ENCODE peak calls at places on chromosomes 2 and 18, in nine cellular contexts. One of them, this sample, is unnamed.
A peak's percentile ranks its signal among the peaks of the same experiment; 100 is the strongest.

GRCh38 chr2:69057660-69058059 is 44.7 kb downstream of the ANTXR1 start:
- DNase-seq in caudate nucleus: no peak
- DNase-seq in lung: no peak
- DNase-seq in HCT116: no peak
- DNase-seq in RWPE1: no peak
- DNase-seq in tibial nerve: no peak
- DNase-seq in endodermal cell: no peak
- DNase-seq in CD4-positive, alpha-beta T cell: no peak
- DNase-seq in cardiac muscle cell: no peak
- DNase-seq in this sample: no peak

GRCh38 chr2:215626812-215627281 is 191.0 kb upstream of the FN1 start:
- DNase-seq in caudate nucleus: no peak
- DNase-seq in lung: no peak
- DNase-seq in HCT116: no peak
- DNase-seq in RWPE1: no peak
- DNase-seq in tibial nerve: no peak
- DNase-seq in endodermal cell: no peak
- DNase-seq in CD4-positive, alpha-beta T cell: no peak
- DNase-seq in cardiac muscle cell: no peak
- DNase-seq in this sample: no peak

GRCh38 chr2:138187221-138187620 is 222.9 kb downstream of the HNMT start:
- DNase-seq in caudate nucleus: no peak
- DNase-seq in lung: no peak
- DNase-seq in HCT116: no peak
- DNase-seq in RWPE1: no peak
- DNase-seq in tibial nerve: no peak
- DNase-seq in endodermal cell: no peak
- DNase-seq in CD4-positive, alpha-beta T cell: no peak
- DNase-seq in cardiac muscle cell: no peak
- DNase-seq in this sample: no peak

GRCh38 chr2:125658583-125658982 is 997.4 kb upstream of the GYPC start:
- DNase-seq in caudate nucleus: no peak
- DNase-seq in lung: no peak
- DNase-seq in HCT116: no peak
- DNase-seq in RWPE1: no peak
- DNase-seq in tibial nerve: no peak
- DNase-seq in endodermal cell: no peak
- DNase-seq in CD4-positive, alpha-beta T cell: no peak
- DNase-seq in cardiac muscle cell: no peak
- DNase-seq in this sample: no peak

GRCh38 chr2:53880756-53881155 is 21.0 kb upstream of the GPR75 start:
- DNase-seq in caudate nucleus: no peak
- DNase-seq in lung: no peak
- DNase-seq in HCT116: no peak
- DNase-seq in RWPE1: peak; percentile 34
- DNase-seq in tibial nerve: no peak
- DNase-seq in endodermal cell: no peak
- DNase-seq in CD4-positive, alpha-beta T cell: no peak
- DNase-seq in cardiac muscle cell: no peak
- DNase-seq in this sample: no peak

GRCh38 chr2:14910659-14911058 is 278.1 kb downstream of the LRATD1 start:
- DNase-seq in caudate nucleus: no peak
- DNase-seq in lung: no peak
- DNase-seq in HCT116: no peak
- DNase-seq in RWPE1: no peak
- DNase-seq in tibial nerve: no peak
- DNase-seq in endodermal cell: no peak
- DNase-seq in CD4-positive, alpha-beta T cell: no peak
- DNase-seq in cardiac muscle cell: no peak
- DNase-seq in this sample: no peak

GRCh38 chr18:48975221-48975816 is 24.6 kb upstream of the SMAD7 start:
- DNase-seq in caudate nucleus: peak; percentile 28
- DNase-seq in lung: no peak
- DNase-seq in HCT116: no peak
- DNase-seq in RWPE1: no peak
- DNase-seq in tibial nerve: no peak
- DNase-seq in endodermal cell: no peak
- DNase-seq in CD4-positive, alpha-beta T cell: no peak
- DNase-seq in cardiac muscle cell: peak; percentile 39
- DNase-seq in this sample: no peak

GRCh38 chr2:55047677-55048299 is 2.5 kb downstream of the RTN4 start:
- DNase-seq in caudate nucleus: no peak
- DNase-seq in lung: no peak
- DNase-seq in HCT116: no peak
- DNase-seq in RWPE1: peak; percentile 37
- DNase-seq in tibial nerve: no peak
- DNase-seq in endodermal cell: no peak
- DNase-seq in CD4-positive, alpha-beta T cell: no peak
- DNase-seq in cardiac muscle cell: no peak
- DNase-seq in this sample: peak; percentile 48

GRCh38 chr2:203623104-203623503 is 83.3 kb upstream of the CD28 start:
- DNase-seq in caudate nucleus: no peak
- DNase-seq in lung: no peak
- DNase-seq in HCT116: no peak
- DNase-seq in RWPE1: peak; percentile 70
- DNase-seq in tibial nerve: no peak
- DNase-seq in endodermal cell: no peak
- DNase-seq in CD4-positive, alpha-beta T cell: no peak
- DNase-seq in cardiac muscle cell: no peak
- DNase-seq in this sample: peak; percentile 85

GRCh38 chr18:49994410-49994809 is 181.1 kb upstream of the ACAA2 start:
- DNase-seq in caudate nucleus: no peak
- DNase-seq in lung: no peak
- DNase-seq in HCT116: no peak
- DNase-seq in RWPE1: no peak
- DNase-seq in tibial nerve: no peak
- DNase-seq in endodermal cell: no peak
- DNase-seq in CD4-positive, alpha-beta T cell: no peak
- DNase-seq in cardiac muscle cell: no peak
- DNase-seq in this sample: no peak

GRCh38 chr18:8889479-8889878 is 184.1 kb downstream of the MTCL1 start:
- DNase-seq in caudate nucleus: no peak
- DNase-seq in lung: no peak
- DNase-seq in HCT116: no peak
- DNase-seq in RWPE1: no peak
- DNase-seq in tibial nerve: no peak
- DNase-seq in endodermal cell: no peak
- DNase-seq in CD4-positive, alpha-beta T cell: no peak
- DNase-seq in cardiac muscle cell: no peak
- DNase-seq in this sample: no peak

GRCh38 chr2:109260886-109261700 is 132.1 kb downstream of the SH3RF3 start:
- DNase-seq in caudate nucleus: no peak
- DNase-seq in lung: no peak
- DNase-seq in HCT116: no peak
- DNase-seq in RWPE1: no peak
- DNase-seq in tibial nerve: no peak
- DNase-seq in endodermal cell: peak; percentile 80
- DNase-seq in CD4-positive, alpha-beta T cell: no peak
- DNase-seq in cardiac muscle cell: peak; percentile 20
- DNase-seq in this sample: no peak

GRCh38 chr2:215377283-215377682 is 58.6 kb downstream of the FN1 start:
- DNase-seq in caudate nucleus: no peak
- DNase-seq in lung: no peak
- DNase-seq in HCT116: no peak
- DNase-seq in RWPE1: no peak
- DNase-seq in tibial nerve: no peak
- DNase-seq in endodermal cell: no peak
- DNase-seq in CD4-positive, alpha-beta T cell: no peak
- DNase-seq in cardiac muscle cell: no peak
- DNase-seq in this sample: no peak

GRCh38 chr2:12501469-12502147 is 215.1 kb upstream of the TRIB2 start:
- DNase-seq in caudate nucleus: no peak
- DNase-seq in lung: no peak
- DNase-seq in HCT116: no peak
- DNase-seq in RWPE1: no peak
- DNase-seq in tibial nerve: peak; percentile 15
- DNase-seq in endodermal cell: no peak
- DNase-seq in CD4-positive, alpha-beta T cell: peak; percentile 62
- DNase-seq in cardiac muscle cell: no peak
- DNase-seq in this sample: no peak

GRCh38 chr2:12506846-12507245 is 209.9 kb upstream of the TRIB2 start:
- DNase-seq in caudate nucleus: no peak
- DNase-seq in lung: no peak
- DNase-seq in HCT116: no peak
- DNase-seq in RWPE1: no peak
- DNase-seq in tibial nerve: no peak
- DNase-seq in endodermal cell: no peak
- DNase-seq in CD4-positive, alpha-beta T cell: no peak
- DNase-seq in cardiac muscle cell: no peak
- DNase-seq in this sample: no peak

GRCh38 chr2:12502759-12503158 is 214.0 kb upstream of the TRIB2 start:
- DNase-seq in caudate nucleus: no peak
- DNase-seq in lung: no peak
- DNase-seq in HCT116: no peak
- DNase-seq in RWPE1: no peak
- DNase-seq in tibial nerve: no peak
- DNase-seq in endodermal cell: no peak
- DNase-seq in CD4-positive, alpha-beta T cell: peak; percentile 11
- DNase-seq in cardiac muscle cell: no peak
- DNase-seq in this sample: no peak

GRCh38 chr2:12507295-12507694 is 209.4 kb upstream of the TRIB2 start:
- DNase-seq in caudate nucleus: no peak
- DNase-seq in lung: no peak
- DNase-seq in HCT116: no peak
- DNase-seq in RWPE1: peak; percentile 90
- DNase-seq in tibial nerve: no peak
- DNase-seq in endodermal cell: no peak
- DNase-seq in CD4-positive, alpha-beta T cell: peak; percentile 51
- DNase-seq in cardiac muscle cell: no peak
- DNase-seq in this sample: peak; percentile 99

GRCh38 chr2:12504443-12504842 is 212.3 kb upstream of the TRIB2 start:
- DNase-seq in caudate nucleus: no peak
- DNase-seq in lung: no peak
- DNase-seq in HCT116: no peak
- DNase-seq in RWPE1: no peak
- DNase-seq in tibial nerve: no peak
- DNase-seq in endodermal cell: no peak
- DNase-seq in CD4-positive, alpha-beta T cell: no peak
- DNase-seq in cardiac muscle cell: no peak
- DNase-seq in this sample: no peak
- H3K27ac ChIP-seq in caudate nucleus: no peak overlapping the region
- H3K27ac ChIP-seq in lung: no peak overlapping the region
- H3K27ac ChIP-seq in HCT116: no peak overlapping the region
- H3K27ac ChIP-seq in RWPE1: no peak overlapping the region
- H3K27ac ChIP-seq in tibial nerve: no peak overlapping the region
- H3K27ac ChIP-seq in endodermal cell: no peak overlapping the region
- H3K27ac ChIP-seq in CD4-positive, alpha-beta T cell: peak overlapping the region; percentile 22
- H3K27ac ChIP-seq in cardiac muscle cell: no peak overlapping the region
- H3K27ac ChIP-seq in this sample: no peak overlapping the region

GRCh38 chr18:30409120-30409519 is 633.4 kb downstream of the DSC3 start:
- DNase-seq in caudate nucleus: no peak
- DNase-seq in lung: no peak
- DNase-seq in HCT116: no peak
- DNase-seq in RWPE1: no peak
- DNase-seq in tibial nerve: no peak
- DNase-seq in endodermal cell: no peak
- DNase-seq in CD4-positive, alpha-beta T cell: no peak
- DNase-seq in cardiac muscle cell: no peak
- DNase-seq in this sample: no peak
- H3K27ac ChIP-seq in caudate nucleus: no peak overlapping the region
- H3K27ac ChIP-seq in lung: no peak overlapping the region
- H3K27ac ChIP-seq in HCT116: no peak overlapping the region
- H3K27ac ChIP-seq in RWPE1: no peak overlapping the region
- H3K27ac ChIP-seq in tibial nerve: no peak overlapping the region
- H3K27ac ChIP-seq in endodermal cell: no peak overlapping the region
- H3K27ac ChIP-seq in CD4-positive, alpha-beta T cell: no peak overlapping the region
- H3K27ac ChIP-seq in cardiac muscle cell: no peak overlapping the region
- H3K27ac ChIP-seq in this sample: no peak overlapping the region

DNA sequence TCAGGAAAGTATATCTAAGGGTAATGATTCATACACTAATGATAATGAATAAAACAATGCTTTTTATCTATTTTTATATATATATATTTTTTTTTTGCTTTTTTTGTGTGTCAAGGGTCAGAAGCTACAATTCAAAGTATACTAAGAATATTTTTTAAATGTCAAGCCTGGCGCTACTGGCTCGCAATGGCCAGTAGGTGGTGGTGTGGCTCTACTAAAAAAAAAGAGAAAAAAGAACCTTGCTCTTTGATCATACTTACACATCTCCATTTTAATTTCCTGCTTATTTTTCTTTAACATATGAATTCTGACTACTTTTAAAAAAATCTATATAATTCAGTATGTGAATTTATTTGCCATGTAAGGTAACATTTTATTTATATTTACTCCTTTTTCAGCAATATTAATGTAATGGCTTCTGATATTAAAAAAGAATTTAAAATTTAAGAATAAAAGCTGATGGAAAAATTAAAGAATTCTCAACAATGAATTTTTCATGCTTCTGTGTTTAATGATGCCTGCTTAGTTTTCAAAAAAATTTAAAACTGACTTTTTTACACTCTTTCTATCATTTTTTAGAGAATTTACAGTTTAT is 232.9 kb downstream of the GULP1 start:
- DNase-seq in caudate nucleus: no peak
- DNase-seq in lung: no peak
- DNase-seq in HCT116: peak; percentile 22
- DNase-seq in RWPE1: peak; percentile 15
- DNase-seq in tibial nerve: peak; percentile 46
- DNase-seq in endodermal cell: no peak
- DNase-seq in CD4-positive, alpha-beta T cell: peak; percentile 1
- DNase-seq in cardiac muscle cell: peak; percentile 55
- DNase-seq in this sample: peak; percentile 18
- H3K27ac ChIP-seq in caudate nucleus: no peak overlapping the region
- H3K27ac ChIP-seq in lung: no peak overlapping the region
- H3K27ac ChIP-seq in HCT116: no peak overlapping the region
- H3K27ac ChIP-seq in RWPE1: no peak overlapping the region
- H3K27ac ChIP-seq in tibial nerve: peak overlapping the region; percentile 32
- H3K27ac ChIP-seq in endodermal cell: no peak overlapping the region
- H3K27ac ChIP-seq in CD4-positive, alpha-beta T cell: no peak overlapping the region
- H3K27ac ChIP-seq in cardiac muscle cell: no peak overlapping the region
- H3K27ac ChIP-seq in this sample: no peak overlapping the region

GRCh38 chr2:197296861-197297260 is 13.7 kb downstream of the ANKRD44 start:
- DNase-seq in caudate nucleus: no peak
- DNase-seq in lung: no peak
- DNase-seq in HCT116: no peak
- DNase-seq in RWPE1: no peak
- DNase-seq in tibial nerve: no peak
- DNase-seq in endodermal cell: no peak
- DNase-seq in CD4-positive, alpha-beta T cell: no peak
- DNase-seq in cardiac muscle cell: no peak
- DNase-seq in this sample: no peak

GRCh38 chr2:197297772-197298318 is 12.7 kb downstream of the ANKRD44 start:
- DNase-seq in caudate nucleus: no peak
- DNase-seq in lung: no peak
- DNase-seq in HCT116: no peak
- DNase-seq in RWPE1: no peak
- DNase-seq in tibial nerve: no peak
- DNase-seq in endodermal cell: no peak
- DNase-seq in CD4-positive, alpha-beta T cell: no peak
- DNase-seq in cardiac muscle cell: no peak
- DNase-seq in this sample: no peak

GRCh38 chr2:197300139-197300538 is 10.4 kb downstream of the ANKRD44 start:
- DNase-seq in caudate nucleus: no peak
- DNase-seq in lung: no peak
- DNase-seq in HCT116: no peak
- DNase-seq in RWPE1: peak; percentile 21
- DNase-seq in tibial nerve: no peak
- DNase-seq in endodermal cell: no peak
- DNase-seq in CD4-positive, alpha-beta T cell: no peak
- DNase-seq in cardiac muscle cell: no peak
- DNase-seq in this sample: peak; percentile 26

GRCh38 chr2:197298609-197299008 is 12.0 kb downstream of the ANKRD44 start:
- DNase-seq in caudate nucleus: no peak
- DNase-seq in lung: no peak
- DNase-seq in HCT116: no peak
- DNase-seq in RWPE1: no peak
- DNase-seq in tibial nerve: no peak
- DNase-seq in endodermal cell: no peak
- DNase-seq in CD4-positive, alpha-beta T cell: no peak
- DNase-seq in cardiac muscle cell: no peak
- DNase-seq in this sample: no peak

GRCh38 chr2:197297262-197297661 is 13.3 kb downstream of the ANKRD44 start:
- DNase-seq in caudate nucleus: no peak
- DNase-seq in lung: no peak
- DNase-seq in HCT116: no peak
- DNase-seq in RWPE1: no peak
- DNase-seq in tibial nerve: no peak
- DNase-seq in endodermal cell: no peak
- DNase-seq in CD4-positive, alpha-beta T cell: no peak
- DNase-seq in cardiac muscle cell: no peak
- DNase-seq in this sample: no peak
- H3K27ac ChIP-seq in caudate nucleus: no peak overlapping the region
- H3K27ac ChIP-seq in lung: no peak overlapping the region
- H3K27ac ChIP-seq in HCT116: no peak overlapping the region
- H3K27ac ChIP-seq in RWPE1: no peak overlapping the region
- H3K27ac ChIP-seq in tibial nerve: peak overlapping the region; percentile 87
- H3K27ac ChIP-seq in endodermal cell: no peak overlapping the region
- H3K27ac ChIP-seq in CD4-positive, alpha-beta T cell: peak overlapping the region; percentile 73
- H3K27ac ChIP-seq in cardiac muscle cell: no peak overlapping the region
- H3K27ac ChIP-seq in this sample: no peak overlapping the region